ENCODE peak calls at places on chromosomes 16 and 17, in seven cellular contexts. J is NCI-H69, B is T-cell, I is AG09319, Q is retina, P is cardiac fibroblast, D is occipital lobe. T is an unnamed sample.

GRCh38 chr16:81376880-81377279 is 62.1 kb downstream of the GAN start:
- DNase-seq in J (peak; percentile 5), B (no peak), I (no peak), Q (no peak), P (no peak), D (no peak), T (no peak)

GRCh38 chr17:32142857-32143524 is 689 bp downstream of the RHOT1 start:
- DNase-seq in J (peak; percentile 72), B (no peak), I (no peak), Q (peak; percentile 79), P (peak; percentile 78), D (peak; percentile 19), T (peak; percentile 61)

GRCh38 chr17:81481011-81481799 is 31.4 kb downstream of the ACTG1 start:
- DNase-seq in J (peak; percentile 97), B (peak; percentile 32), I (no peak), Q (peak; percentile 93), P (peak; percentile 79), D (peak; percentile 36), T (peak; percentile 87)

GRCh38 chr16:88976359-88977027 is 514 bp downstream of the CBFA2T3 start:
- DNase-seq in J (peak; percentile 5), B (no peak), I (no peak), Q (no peak), P (no peak), D (no peak), T (no peak)

GRCh38 chr16:88453621-88454314 is 688 bp downstream of the ZFPM1 start:
- DNase-seq in J (peak; percentile 45), B (no peak), I (no peak), Q (peak; percentile 68), P (no peak), D (no peak), T (peak; percentile 52)

GRCh38 chr17:57587201-57587870 is 157.8 kb downstream of the CCDC182 start:
- DNase-seq in J (peak; percentile 81), B (no peak), I (no peak), Q (no peak), P (no peak), D (no peak), T (no peak)

GRCh38 chr17:27247071-27247957 is 46.6 kb upstream of the WSB1 start:
- DNase-seq in J (peak; percentile 54), B (no peak), I (peak; percentile 55), Q (no peak), P (peak; percentile 94), D (no peak), T (no peak)

GRCh38 chr16:24419709-24420108 is 119.7 kb upstream of the RBBP6 start:
- DNase-seq in J (no peak), B (no peak), I (no peak), Q (no peak), P (no peak), D (no peak), T (no peak)

GRCh38 chr16:10587622-10588021 is 7.2 kb upstream of the EMP2 start:
- DNase-seq in J (no peak), B (no peak), I (no peak), Q (no peak), P (no peak), D (no peak), T (no peak)

GRCh38 chr16:1019234-1019933 is 37.8 kb downstream of the SOX8 start:
- DNase-seq in J (peak; percentile 66), B (no peak), I (peak; percentile 44), Q (peak; percentile 91), P (peak; percentile 73), D (peak; percentile 75), T (peak; percentile 92)

GRCh38 chr16:10617662-10618420 is 37.4 kb upstream of the EMP2 start:
- DNase-seq in J (no peak), B (no peak), I (no peak), Q (no peak), P (no peak), D (no peak), T (no peak)

GRCh38 chr16:12503201-12503600 is 300.5 kb downstream of the CPPED1 start:
- DNase-seq in J (peak; percentile 78), B (no peak), I (no peak), Q (peak; percentile 17), P (no peak), D (no peak), T (no peak)

GRCh38 chr16:10539793-10540192 is 40.6 kb downstream of the EMP2 start:
- DNase-seq in J (no peak), B (no peak), I (no peak), Q (no peak), P (no peak), D (no peak), T (no peak)

GRCh38 chr17:43871947-43872690 is 25.1 kb downstream of the CD300LG start:
- DNase-seq in J (peak; percentile 72), B (no peak), I (no peak), Q (no peak), P (no peak), D (no peak), T (no peak)

GRCh38 chr17:62791235-62792121 is 16.6 kb downstream of the MARCHF10 start:
- DNase-seq in J (no peak), B (no peak), I (peak; percentile 65), Q (no peak), P (peak; percentile 74), D (no peak), T (no peak)

GRCh38 chr16:84228321-84228838 is 11.4 kb downstream of the KCNG4 start:
- DNase-seq in J (peak; percentile 46), B (no peak), I (peak; percentile 58), Q (peak; percentile 45), P (peak; percentile 93), D (peak; percentile 10), T (peak; percentile 31)

GRCh38 chr17:51407576-51407975 is 147.2 kb downstream of the UTP18 start:
- DNase-seq in J (no peak), B (no peak), I (no peak), Q (no peak), P (no peak), D (no peak), T (no peak)

GRCh38 chr16:84501077-84501735 is 3.3 kb downstream of the MEAK7 start:
- DNase-seq in J (no peak), B (no peak), I (no peak), Q (no peak), P (no peak), D (no peak), T (no peak)

GRCh38 chr17:76570877-76571471 is 14.7 kb downstream of the ST6GALNAC2 start:
- DNase-seq in J (no peak), B (no peak), I (no peak), Q (no peak), P (no peak), D (no peak), T (no peak)

GRCh38 chr17:6162216-6162615 is 92.0 kb downstream of the WSCD1 start:
- DNase-seq in J (peak; percentile 4), B (no peak), I (no peak), Q (peak; percentile 40), P (no peak), D (no peak), T (peak; percentile 28)

GRCh38 chr17:4157618-4158333 is 14.8 kb downstream of the CYB5D2 start:
- DNase-seq in J (no peak), B (no peak), I (no peak), Q (no peak), P (no peak), D (no peak), T (no peak)

GRCh38 chr17:82101301-82101715 is 3.3 kb upstream of the FASN start:
- DNase-seq in J (no peak), B (no peak), I (no peak), Q (no peak), P (no peak), D (no peak), T (no peak)

GRCh38 chr17:78134899-78135385 is 4.4 kb downstream of the TMC8 start:
- DNase-seq in J (no peak), B (no peak), I (no peak), Q (no peak), P (no peak), D (no peak), T (no peak)

T was measured in neural progenitor cell.